ENCODE peak calls at places on chromosome 11, in seven cellular contexts. J, U, A, P, D, Q and Z are unnamed samples.

GRCh38 chr11:65204143-65204542 is 22.4 kb downstream of the CAPN1 start:
- DNase-seq in P (no peak), U (no peak), J (no peak), A (no peak), Q (no peak), D (no peak), Z (no peak)

GRCh38 chr11:130006929-130007328 is 4.3 kb upstream of the PRDM10 start:
- DNase-seq in D (no peak), Q (no peak), J (no peak), P (no peak), A (no peak), U (no peak), Z (no peak)

GRCh38 chr11:130514316-130514715 is 65.9 kb downstream of the ADAMTS15 start:
- DNase-seq in P (no peak), Q (no peak), A (peak; percentile 1), U (no peak), J (no peak), D (no peak), Z (no peak)

GRCh38 chr11:35629914-35630313 is 11.7 kb downstream of the FJX1 start:
- DNase-seq in A (no peak), J (no peak), D (no peak), P (peak; percentile 9), Q (no peak), U (no peak), Z (no peak)

GRCh38 chr11:86588566-86589090 is 83.8 kb downstream of the ME3 start:
- DNase-seq in Q (no peak), U (no peak), D (no peak), A (no peak), J (no peak), P (no peak), Z (no peak)

GRCh38 chr11:45881708-45882368 is 3.6 kb upstream of the MAPK8IP1 start:
- DNase-seq in A (peak; percentile 77), D (no peak), U (no peak), Q (no peak), J (no peak), P (no peak), Z (no peak)

GRCh38 chr11:76637491-76638266 is 32.9 kb downstream of the LRRC32 start:
- DNase-seq in Q (no peak), A (no peak), J (peak; percentile 86), D (peak; percentile 76), P (no peak), U (no peak), Z (peak; percentile 85)

GRCh38 chr11:69657911-69658605 is 17.1 kb downstream of the LTO1 start:
- DNase-seq in P (no peak), D (no peak), Q (no peak), J (peak; percentile 69), A (no peak), U (no peak), Z (no peak)

GRCh38 chr11:119504366-119504765 is 81.4 kb upstream of the THY1 start:
- DNase-seq in D (no peak), U (no peak), J (no peak), P (no peak), A (no peak), Q (no peak), Z (no peak)